ENCODE peak calls at places on chromosome 10, in four cellular contexts. F is astrocyte, G is neuronal stem cell, X is PC-3. N is an unnamed sample.

GRCh38 chr10:118045154-118045841 is 1.4 kb downstream of the RAB11FIP2 start:
- DNase-seq in F (no peak), G (no peak), X (no peak), N (peak; percentile 61)

GRCh38 chr10:14838582-14839304 is 637 bp downstream of the HSPA14 start:
- DNase-seq in F (peak; percentile 19), G (peak; percentile 63), X (no peak), N (peak; percentile 68)

GRCh38 chr10:16491933-16492332 is 29.7 kb downstream of the C1QL3 start:
- DNase-seq in F (no peak), X (no peak), G (no peak), N (no peak)

GRCh38 chr10:9342865-9343450 is 1288.5 kb downstream of the GATA3 start:
- DNase-seq in X (peak; percentile 11), G (peak; percentile 54), F (peak; percentile 24), N (peak; percentile 83)

GRCh38 chr10:71728218-71728737 is 8.7 kb upstream of the C10orf105 start:
- DNase-seq in X (no peak), G (no peak), F (no peak), N (peak; percentile 91)

GRCh38 chr10:104809288-104810090 is 168.4 kb downstream of the SORCS3 start:
- DNase-seq in F (peak; percentile 20), X (peak; percentile 38), G (no peak), N (peak; percentile 52)

GRCh38 chr10:1747590-1748157 is 10.3 kb upstream of the ADARB2 start:
- DNase-seq in F (no peak), X (no peak), G (no peak), N (no peak)

GRCh38 chr10:69449841-69450240 is 1.4 kb upstream of the TSPAN15 start:
- DNase-seq in X (peak; percentile 98), G (peak; percentile 59), F (no peak), N (peak; percentile 86)

GRCh38 chr10:99996934-99997648 is 12.7 kb downstream of the DNMBP start:
- DNase-seq in F (no peak), G (no peak), X (no peak), N (peak; percentile 38)

GRCh38 chr10:46077141-46077554 is 31.1 kb upstream of the MSMB start:
- DNase-seq in G (no peak), X (no peak), F (no peak), N (no peak)

GRCh38 chr10:1715821-1716220 is 21.5 kb downstream of the ADARB2 start:
- DNase-seq in F (no peak), X (peak; percentile 19), G (no peak), N (peak; percentile 80)

GRCh38 chr10:70737250-70737649 is 47.9 kb downstream of the TBATA start:
- DNase-seq in X (no peak), F (no peak), G (no peak), N (no peak)

GRCh38 chr10:103915794-103916193 is 2.2 kb downstream of the STN1 start:
- DNase-seq in G (no peak), X (peak; percentile 22), F (no peak), N (no peak)

GRCh38 chr10:29689001-29689400 is 54.2 kb upstream of the SVIL start:
- DNase-seq in G (no peak), F (peak; percentile 82), X (peak; percentile 76), N (no peak)

GRCh38 chr10:48651839-48652238 is 32.8 kb upstream of the WDFY4 start:
- DNase-seq in F (no peak), X (no peak), G (no peak), N (no peak)

GRCh38 chr10:58219875-58220274 is 47.8 kb downstream of the IPMK start:
- DNase-seq in X (no peak), G (no peak), F (peak; percentile 28), N (no peak)

GRCh38 chr10:47016564-47016963 is 105.3 kb downstream of the PTPN20 start:
- DNase-seq in X (no peak), G (no peak), F (no peak), N (no peak)

GRCh38 chr10:118840071-118840775 is 85.5 kb upstream of the CACUL1 start:
- DNase-seq in X (peak; percentile 80), F (no peak), G (no peak), N (no peak)

GRCh38 chr10:96306516-96306915 is 2.3 kb downstream of the DNTT start:
- DNase-seq in G (no peak), F (no peak), X (no peak), N (peak; percentile 57)

GRCh38 chr10:49519717-49520116 is 19.2 kb downstream of the ERCC6 start:
- DNase-seq in F (no peak), G (no peak), X (no peak), N (no peak)

GRCh38 chr10:7409045-7409731 is 1.6 kb downstream of the SFMBT2 start:
- DNase-seq in F (no peak), X (peak; percentile 8), G (no peak), N (peak; percentile 89)

GRCh38 chr10:76034236-76035009 is 603.0 kb downstream of the LRMDA start:
- DNase-seq in F (no peak), G (no peak), X (no peak), N (no peak)

GRCh38 chr10:76033457-76034196 is 602.2 kb downstream of the LRMDA start:
- DNase-seq in F (peak; percentile 69), G (no peak), X (peak; percentile 93), N (no peak)

GRCh38 chr10:76035728-76036409 is 604.4 kb downstream of the LRMDA start:
- DNase-seq in F (no peak), G (no peak), X (no peak), N (no peak)

GRCh38 chr10:76036410-76036940 is 605.1 kb downstream of the LRMDA start:
- DNase-seq in F (peak; percentile 39), X (peak; percentile 99), G (no peak), N (peak; percentile 71)

GRCh38 chr10:76035010-76035727 is 603.7 kb downstream of the LRMDA start:
- DNase-seq in F (peak; percentile 68), G (no peak), X (no peak), N (no peak)
- H3K9ac ChIP-seq in F (no peak overlapping the region), G (no peak overlapping the region), X (no peak overlapping the region), N (no peak overlapping the region)

DNA sequence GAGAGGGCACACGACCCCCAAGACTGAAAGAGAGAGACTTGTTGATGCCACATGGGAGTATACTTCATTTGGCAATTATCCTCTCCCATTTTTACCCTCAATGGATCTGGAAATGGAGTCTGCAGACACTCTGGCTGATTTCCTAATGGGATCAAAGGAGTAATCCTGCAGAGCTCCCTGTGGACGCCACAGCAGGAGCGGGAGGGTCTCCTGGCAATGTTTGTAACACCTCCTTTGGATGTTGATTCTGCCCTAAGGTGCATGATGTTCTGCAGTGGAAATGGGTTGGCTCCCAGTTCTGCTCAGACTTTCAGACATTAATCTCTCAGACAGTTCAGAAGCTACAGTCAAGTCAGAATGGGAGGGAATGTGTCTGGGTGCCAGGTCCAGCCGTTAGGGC is 166.0 kb upstream of the WDR11 start:
- DNase-seq in F (no peak), X (no peak), G (no peak), N (no peak)
- H3K9ac ChIP-seq in F (no peak overlapping the region), X (no peak overlapping the region), G (no peak overlapping the region), N (no peak overlapping the region)

DNA sequence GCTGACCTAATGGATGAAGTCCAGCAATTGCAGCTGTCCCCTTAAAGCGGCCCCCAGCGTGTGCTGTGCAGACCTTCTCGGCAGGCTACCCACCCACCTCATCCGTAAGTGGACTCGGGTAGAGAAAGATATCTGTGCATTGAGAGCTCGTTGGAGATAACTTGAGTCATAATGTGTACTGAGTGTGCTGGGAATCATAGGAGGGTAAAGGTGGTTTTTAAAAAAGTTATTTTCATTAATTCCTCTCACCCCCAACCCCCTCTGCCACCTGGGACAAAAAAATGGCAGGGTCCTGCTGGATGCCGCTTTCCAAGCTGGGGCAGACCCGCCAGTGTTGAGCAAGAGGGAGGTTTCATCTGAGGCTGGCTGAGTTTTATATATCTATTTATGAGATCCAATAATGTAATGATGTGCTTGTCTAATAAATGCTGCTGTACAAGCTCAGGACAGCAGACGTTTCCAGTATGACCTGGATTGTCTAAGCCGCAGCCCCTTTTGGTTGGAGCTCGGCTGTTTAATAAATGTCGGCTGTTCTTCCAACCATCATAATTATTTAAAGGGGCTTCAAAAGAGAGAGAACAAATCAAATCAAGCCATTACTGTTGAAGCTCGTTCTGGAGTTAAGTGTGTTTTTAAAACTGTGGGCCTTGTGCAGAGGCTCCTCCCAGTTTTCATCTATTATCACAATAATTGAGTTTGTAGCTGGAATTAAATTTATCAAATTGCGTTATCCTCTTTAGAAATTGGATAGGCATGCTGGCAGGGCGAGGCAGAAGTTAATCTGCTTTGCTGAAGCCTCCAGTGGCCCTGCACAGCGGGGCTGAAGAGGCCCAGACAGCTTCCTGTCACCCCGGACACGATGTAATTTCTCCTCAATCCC is 119.0 kb downstream of the NKX6-2 start:
- DNase-seq in G (no peak), X (peak; percentile 27), F (peak; percentile 25), N (no peak)
- H3K9ac ChIP-seq in G (no peak overlapping the region), X (peak overlapping the region; percentile 99), F (peak overlapping the region; percentile 78), N (no peak overlapping the region)

DNA sequence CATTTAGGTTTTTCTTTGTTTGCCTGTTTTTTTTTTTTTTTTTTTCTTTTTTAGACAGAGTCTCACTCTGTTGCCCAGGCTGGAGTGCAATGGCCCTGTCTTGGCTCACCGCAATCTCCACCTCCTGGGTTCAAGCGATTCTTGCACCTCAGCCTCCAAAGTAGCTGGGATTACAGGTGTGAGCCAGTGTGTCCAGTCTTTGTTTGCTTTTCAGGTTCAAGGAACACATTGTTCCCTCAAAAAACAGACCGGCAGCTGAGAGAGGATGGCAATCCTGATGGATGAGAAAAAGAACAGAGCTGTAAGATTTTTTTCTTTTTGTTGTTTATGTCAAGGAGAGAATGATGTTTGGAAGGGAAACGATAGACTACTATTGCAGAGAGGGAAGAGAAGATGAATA is 23.3 kb upstream of the RHOBTB1 start:
- DNase-seq in F (no peak), X (no peak), G (no peak), N (no peak)
- H3K9ac ChIP-seq in F (no peak overlapping the region), X (no peak overlapping the region), G (no peak overlapping the region), N (no peak overlapping the region)

DNA sequence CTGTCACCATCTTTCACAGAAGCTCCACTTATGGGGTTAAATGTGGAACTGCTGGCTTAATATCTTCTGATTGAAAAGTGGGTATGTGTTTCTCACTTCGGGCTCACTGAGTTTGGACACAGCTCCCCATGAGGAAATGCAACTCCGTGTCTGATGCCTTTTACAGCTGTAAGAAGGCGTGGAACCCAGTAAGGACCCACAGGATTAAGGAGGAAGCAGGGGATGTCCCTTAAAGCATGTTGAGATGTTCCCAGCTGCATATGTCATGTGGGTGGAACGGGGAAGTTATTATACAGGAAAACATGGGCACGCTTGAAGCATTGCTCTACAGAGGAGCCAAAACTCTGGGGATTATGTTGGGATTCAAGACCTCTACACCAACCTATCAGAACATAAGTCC is 224.4 kb downstream of the NEBL start:
- DNase-seq in X (no peak), G (no peak), F (no peak), N (no peak)
- H3K9ac ChIP-seq in X (no peak overlapping the region), G (no peak overlapping the region), F (no peak overlapping the region), N (no peak overlapping the region)

N was measured in Karpas-422.